ENCODE peak calls at places on chromosomes 7 and 10, in five cellular contexts. One of them, this sample, is unnamed.

GRCh38 chr7:134920026-134920758 is 66.1 kb upstream of the AGBL3 start:
- DNase-seq in transverse colon: no peak
- DNase-seq in SK-N-SH: no peak
- DNase-seq in right lobe of liver: no peak
- DNase-seq in PC-9: no peak
- DNase-seq in this sample: no peak

GRCh38 chr10:120782336-120782735 is 68.8 kb upstream of the WDR11 start:
- DNase-seq in transverse colon: no peak
- DNase-seq in SK-N-SH: no peak
- DNase-seq in right lobe of liver: no peak
- DNase-seq in PC-9: no peak
- DNase-seq in this sample: no peak

GRCh38 chr7:6175642-6176041 is 96.8 kb downstream of the CYTH3 start:
- DNase-seq in SK-N-SH: no peak
- DNase-seq in PC-9: peak; percentile 84
- DNase-seq in right lobe of liver: no peak
- DNase-seq in transverse colon: no peak
- DNase-seq in this sample: no peak

GRCh38 chr7:37198188-37198905 is 250.3 kb downstream of the ELMO1 start:
- DNase-seq in PC-9: no peak
- DNase-seq in right lobe of liver: no peak
- DNase-seq in SK-N-SH: no peak
- DNase-seq in transverse colon: no peak
- DNase-seq in this sample: no peak

GRCh38 chr10:44209806-44210205 is 175.1 kb downstream of the CXCL12 start:
- DNase-seq in SK-N-SH: no peak
- DNase-seq in transverse colon: no peak
- DNase-seq in PC-9: no peak
- DNase-seq in right lobe of liver: no peak
- DNase-seq in this sample: no peak

GRCh38 chr10:24415455-24416169 is 206.7 kb downstream of the KIAA1217 start:
- DNase-seq in right lobe of liver: peak; percentile 56
- DNase-seq in SK-N-SH: peak; percentile 61
- DNase-seq in transverse colon: peak; percentile 90
- DNase-seq in PC-9: no peak
- DNase-seq in this sample: peak; percentile 83

GRCh38 chr7:71511361-71511807 is 379.4 kb downstream of the GALNT17 start:
- DNase-seq in transverse colon: no peak
- DNase-seq in PC-9: no peak
- DNase-seq in SK-N-SH: no peak
- DNase-seq in right lobe of liver: no peak
- DNase-seq in this sample: no peak

GRCh38 chr7:988963-989529 is 6.1 kb downstream of the CYP2W1 start:
- DNase-seq in PC-9: no peak
- DNase-seq in transverse colon: no peak
- DNase-seq in SK-N-SH: no peak
- DNase-seq in right lobe of liver: no peak
- DNase-seq in this sample: no peak

GRCh38 chr10:124225468-124226270 is 132.3 kb upstream of the CHST15 start:
- DNase-seq in PC-9: no peak
- DNase-seq in SK-N-SH: no peak
- DNase-seq in right lobe of liver: no peak
- DNase-seq in transverse colon: no peak
- DNase-seq in this sample: no peak

GRCh38 chr10:132538031-132538789 is 623 bp downstream of the INPP5A start:
- DNase-seq in right lobe of liver: peak; percentile 66
- DNase-seq in transverse colon: peak; percentile 24
- DNase-seq in PC-9: no peak
- DNase-seq in SK-N-SH: no peak
- DNase-seq in this sample: peak; percentile 71

GRCh38 chr7:94043299-94043698 is 39.1 kb upstream of the BET1 start:
- DNase-seq in transverse colon: no peak
- DNase-seq in right lobe of liver: no peak
- DNase-seq in PC-9: peak; percentile 54
- DNase-seq in SK-N-SH: no peak
- DNase-seq in this sample: no peak

DNA sequence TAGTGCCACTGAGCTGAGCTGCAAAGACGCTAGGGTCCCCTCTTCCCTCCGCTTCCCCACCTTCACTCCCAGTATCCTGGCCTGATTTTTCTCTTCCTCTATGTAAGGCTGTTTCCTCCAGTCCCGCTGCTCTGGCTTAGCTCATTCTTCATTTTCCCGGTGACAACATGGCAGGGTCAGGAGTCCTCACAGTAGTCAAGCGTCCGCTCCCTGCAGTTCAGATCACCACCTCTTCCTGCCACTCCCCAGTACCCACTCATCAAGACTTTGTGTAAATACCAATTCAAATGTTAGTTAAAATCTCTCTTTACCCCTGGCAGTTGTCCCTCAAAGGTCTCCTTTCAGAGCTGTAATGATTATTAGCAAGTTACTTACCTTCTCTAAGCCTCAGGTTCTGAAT is 650.4 kb upstream of the CELF2 start:
- DNase-seq in PC-9: no peak
- DNase-seq in right lobe of liver: no peak
- DNase-seq in transverse colon: no peak
- DNase-seq in SK-N-SH: no peak
- DNase-seq in this sample: no peak
- H3K9me3 ChIP-seq in PC-9: no peaks in the 10 kb centered on the region
- H3K9me3 ChIP-seq in right lobe of liver: no peaks in the 10 kb centered on the region
- H3K9me3 ChIP-seq in transverse colon: no peaks in the 10 kb centered on the region
- H3K9me3 ChIP-seq in SK-N-SH: no peaks in the 10 kb centered on the region
- H3K9me3 ChIP-seq in this sample: no peaks in the 10 kb centered on the region

GRCh38 chr10:568848-569247 is 120.6 kb downstream of the DIP2C start:
- DNase-seq in transverse colon: no peak
- DNase-seq in SK-N-SH: no peak
- DNase-seq in right lobe of liver: no peak
- DNase-seq in PC-9: no peak
- DNase-seq in this sample: no peak
- H3K9me3 ChIP-seq in transverse colon: no peaks in the 10 kb centered on the region
- H3K9me3 ChIP-seq in SK-N-SH: peaks cover 2% of the 10 kb centered on the region
- H3K9me3 ChIP-seq in right lobe of liver: no peaks in the 10 kb centered on the region
- H3K9me3 ChIP-seq in PC-9: no peaks in the 10 kb centered on the region
- H3K9me3 ChIP-seq in this sample: no peaks in the 10 kb centered on the region

GRCh38 chr7:157903715-157904114 is 566.9 kb downstream of the DNAJB6 start:
- DNase-seq in transverse colon: no peak
- DNase-seq in PC-9: no peak
- DNase-seq in right lobe of liver: no peak
- DNase-seq in SK-N-SH: no peak
- DNase-seq in this sample: no peak
- H3K9me3 ChIP-seq in transverse colon: no peaks in the 10 kb centered on the region
- H3K9me3 ChIP-seq in PC-9: no peaks in the 10 kb centered on the region
- H3K9me3 ChIP-seq in right lobe of liver: no peaks in the 10 kb centered on the region
- H3K9me3 ChIP-seq in SK-N-SH: peaks cover 5% of the 10 kb centered on the region
- H3K9me3 ChIP-seq in this sample: no peaks in the 10 kb centered on the region

GRCh38 chr10:31752167-31752566 is 176.5 kb downstream of the ARHGAP12 start:
- DNase-seq in right lobe of liver: no peak
- DNase-seq in SK-N-SH: no peak
- DNase-seq in transverse colon: no peak
- DNase-seq in PC-9: no peak
- DNase-seq in this sample: no peak
- H3K9me3 ChIP-seq in right lobe of liver: no peaks in the 10 kb centered on the region
- H3K9me3 ChIP-seq in SK-N-SH: no peaks in the 10 kb centered on the region
- H3K9me3 ChIP-seq in transverse colon: no peaks in the 10 kb centered on the region
- H3K9me3 ChIP-seq in PC-9: no peaks in the 10 kb centered on the region
- H3K9me3 ChIP-seq in this sample: no peaks in the 10 kb centered on the region

DNA sequence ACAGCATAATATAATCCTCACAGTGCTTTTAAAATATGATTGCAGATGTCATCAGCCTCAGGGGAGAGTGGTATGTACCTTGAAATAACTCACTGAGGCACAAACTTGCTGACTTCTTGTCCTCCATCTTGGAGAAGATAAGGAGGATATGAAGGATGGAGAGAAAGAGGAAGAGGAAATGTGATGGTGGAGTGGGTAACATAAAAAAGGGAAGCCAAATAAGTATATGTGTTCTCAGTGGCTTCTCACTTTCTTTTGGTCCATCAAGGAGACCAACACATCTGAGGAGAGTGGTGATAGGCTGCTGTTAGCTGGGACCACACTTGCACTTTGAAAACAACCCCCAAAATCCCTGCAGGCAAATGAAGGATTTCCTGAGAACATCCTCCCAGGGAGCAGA is 21.6 kb upstream of the ZNF37A start:
- DNase-seq in SK-N-SH: no peak
- DNase-seq in right lobe of liver: no peak
- DNase-seq in PC-9: no peak
- DNase-seq in transverse colon: no peak
- DNase-seq in this sample: no peak
- H3K9me3 ChIP-seq in SK-N-SH: no peaks in the 10 kb centered on the region
- H3K9me3 ChIP-seq in right lobe of liver: no peaks in the 10 kb centered on the region
- H3K9me3 ChIP-seq in PC-9: no peaks in the 10 kb centered on the region
- H3K9me3 ChIP-seq in transverse colon: peaks cover under 1% of the 10 kb centered on the region
- H3K9me3 ChIP-seq in this sample: no peaks in the 10 kb centered on the region

GRCh38 chr7:157505646-157506045 is 168.8 kb downstream of the DNAJB6 start:
- DNase-seq in transverse colon: no peak
- DNase-seq in right lobe of liver: no peak
- DNase-seq in PC-9: no peak
- DNase-seq in SK-N-SH: no peak
- DNase-seq in this sample: no peak

GRCh38 chr7:157507987-157508386 is 171.2 kb downstream of the DNAJB6 start:
- DNase-seq in PC-9: no peak
- DNase-seq in transverse colon: no peak
- DNase-seq in SK-N-SH: no peak
- DNase-seq in right lobe of liver: no peak
- DNase-seq in this sample: no peak

GRCh38 chr7:157506268-157506667 is 169.5 kb downstream of the DNAJB6 start:
- DNase-seq in PC-9: no peak
- DNase-seq in SK-N-SH: no peak
- DNase-seq in right lobe of liver: no peak
- DNase-seq in transverse colon: no peak
- DNase-seq in this sample: peak; percentile 55

GRCh38 chr7:157508477-157508881 is 171.7 kb downstream of the DNAJB6 start:
- DNase-seq in SK-N-SH: no peak
- DNase-seq in PC-9: no peak
- DNase-seq in transverse colon: no peak
- DNase-seq in right lobe of liver: no peak
- DNase-seq in this sample: peak; percentile 33

GRCh38 chr7:157509226-157509625 is 172.4 kb downstream of the DNAJB6 start:
- DNase-seq in PC-9: no peak
- DNase-seq in transverse colon: no peak
- DNase-seq in right lobe of liver: no peak
- DNase-seq in SK-N-SH: no peak
- DNase-seq in this sample: no peak
- H3K9me3 ChIP-seq in PC-9: no peaks in the 10 kb centered on the region
- H3K9me3 ChIP-seq in transverse colon: peaks cover 6% of the 10 kb centered on the region
- H3K9me3 ChIP-seq in right lobe of liver: no peaks in the 10 kb centered on the region
- H3K9me3 ChIP-seq in SK-N-SH: no peaks in the 10 kb centered on the region
- H3K9me3 ChIP-seq in this sample: no peaks in the 10 kb centered on the region

DNA sequence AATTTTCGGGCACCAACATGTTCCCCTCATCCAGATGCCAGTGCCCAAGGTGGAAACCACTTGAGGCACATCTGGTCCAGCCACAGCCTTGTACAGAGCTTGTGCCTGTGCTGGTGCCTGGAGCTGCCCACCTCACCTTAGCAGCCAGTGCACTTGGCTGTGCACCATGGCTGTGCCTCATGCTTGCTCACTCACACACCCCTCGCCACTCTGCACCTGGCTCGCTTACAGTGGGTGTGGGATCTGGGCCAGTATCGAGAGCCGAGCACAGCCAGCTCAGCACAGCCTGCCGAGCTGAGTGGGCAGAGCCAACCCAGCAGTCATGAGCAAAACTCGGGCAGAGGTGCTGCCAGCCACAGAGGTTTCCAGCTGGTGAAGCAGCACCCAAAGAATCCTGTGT is 139.9 kb upstream of the NUPR2 start:
- DNase-seq in transverse colon: no peak
- DNase-seq in SK-N-SH: no peak
- DNase-seq in right lobe of liver: no peak
- DNase-seq in PC-9: no peak
- DNase-seq in this sample: no peak
- H3K9me3 ChIP-seq in transverse colon: no peaks in the 10 kb centered on the region
- H3K9me3 ChIP-seq in SK-N-SH: no peaks in the 10 kb centered on the region
- H3K9me3 ChIP-seq in right lobe of liver: no peaks in the 10 kb centered on the region
- H3K9me3 ChIP-seq in PC-9: no peaks in the 10 kb centered on the region
- H3K9me3 ChIP-seq in this sample: no peaks in the 10 kb centered on the region

DNA sequence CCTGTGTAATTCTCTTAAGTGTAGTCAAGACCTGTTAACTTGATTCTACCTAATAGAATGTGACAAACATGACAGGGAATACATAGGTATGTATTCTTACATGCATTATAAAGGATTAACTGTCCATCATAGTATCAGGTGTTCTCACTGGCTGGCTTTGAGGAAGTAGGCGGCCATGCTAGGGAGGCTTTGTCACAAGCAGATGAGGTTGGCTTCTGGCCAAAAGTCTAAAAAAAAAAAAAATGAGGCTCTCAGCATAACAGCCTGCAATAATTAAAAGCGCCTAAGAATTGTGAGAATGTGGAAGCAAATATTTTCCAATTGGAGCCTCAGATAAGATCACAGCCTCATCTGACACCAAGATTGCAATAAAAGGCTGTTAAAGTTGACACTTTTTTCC is 1256.8 kb upstream of the SORCS1 start:
- DNase-seq in PC-9: no peak
- DNase-seq in SK-N-SH: peak; percentile 3
- DNase-seq in transverse colon: no peak
- DNase-seq in right lobe of liver: no peak
- DNase-seq in this sample: no peak
- H3K9me3 ChIP-seq in PC-9: no peaks in the 10 kb centered on the region
- H3K9me3 ChIP-seq in SK-N-SH: no peaks in the 10 kb centered on the region
- H3K9me3 ChIP-seq in transverse colon: no peaks in the 10 kb centered on the region
- H3K9me3 ChIP-seq in right lobe of liver: no peaks in the 10 kb centered on the region
- H3K9me3 ChIP-seq in this sample: no peaks in the 10 kb centered on the region

GRCh38 chr10:78563224-78563764 is 505.5 kb upstream of the ZMIZ1 start:
- DNase-seq in transverse colon: no peak
- DNase-seq in SK-N-SH: no peak
- DNase-seq in right lobe of liver: no peak
- DNase-seq in PC-9: no peak
- DNase-seq in this sample: no peak
- H3K9me3 ChIP-seq in transverse colon: no peaks in the 10 kb centered on the region
- H3K9me3 ChIP-seq in SK-N-SH: no peaks in the 10 kb centered on the region
- H3K9me3 ChIP-seq in right lobe of liver: no peaks in the 10 kb centered on the region
- H3K9me3 ChIP-seq in PC-9: no peaks in the 10 kb centered on the region
- H3K9me3 ChIP-seq in this sample: no peaks in the 10 kb centered on the region